ENCODE peak calls at places on chromosomes 5 and 9, in ten cellular contexts. J, A, Y, W, P, H, D, M, N and Z are unnamed samples.

GRCh38 chr9:133478851-133479711 is at the start of gene SLC2A6:
- DNase-seq in J (peak), A (peak), Y (peak), W (peak), P (peak), H (peak), D (peak), M (peak), N (peak), Z (peak)

GRCh38 chr5:179495906-179496455 is 54.4 kb upstream of the RUFY1 start:
- DNase-seq in J (no peak), A (no peak), Y (no peak), W (no peak), P (no peak), H (no peak), D (no peak), M (no peak), N (no peak), Z (no peak)

GRCh38 chr9:124016152-124017063 is 4.8 kb downstream of the LHX2 start:
- DNase-seq in J (no peak), A (no peak), Y (no peak), W (no peak), P (no peak), H (no peak), D (no peak), M (no peak), N (no peak), Z (no peak)

GRCh38 chr9:137358126-137358525 is 56.1 kb upstream of the NRARP start:
- DNase-seq in J (no peak), A (no peak), Y (no peak), W (no peak), P (no peak), H (no peak), D (no peak), M (no peak), N (no peak), Z (no peak)

GRCh38 chr9:92715488-92716231 is 45.7 kb upstream of the IPPK start:
- DNase-seq in J (peak), A (peak), Y (no peak), W (no peak), P (no peak), H (no peak), D (no peak), M (no peak), N (no peak), Z (no peak)

GRCh38 chr9:101727621-101728524 is 10.6 kb downstream of the GRIN3A start:
- DNase-seq in J (peak), A (no peak), Y (no peak), W (no peak), P (peak), H (no peak), D (no peak), M (no peak), N (peak), Z (peak)

GRCh38 chr5:74640450-74641013 is at the start of gene ENC1:
- DNase-seq in J (peak), A (peak), Y (peak), W (peak), P (peak), H (peak), D (peak), M (peak), N (peak), Z (peak)

GRCh38 chr9:126635661-126636439 is 22.1 kb downstream of the LMX1B start:
- DNase-seq in J (no peak), A (no peak), Y (no peak), W (no peak), P (no peak), H (no peak), D (no peak), M (no peak), N (no peak), Z (no peak)

GRCh38 chr5:42495908-42496307 is 72.7 kb downstream of the GHR start:
- DNase-seq in J (no peak), A (no peak), Y (no peak), W (no peak), P (no peak), H (peak), D (no peak), M (peak), N (no peak), Z (no peak)

GRCh38 chr5:50711280-50711679 is 44.8 kb downstream of the PARP8 start:
- DNase-seq in J (peak), A (no peak), Y (peak), W (no peak), P (peak), H (no peak), D (no peak), M (no peak), N (no peak), Z (peak)

GRCh38 chr5:95822038-95822407 is 503 bp downstream of the GLRX start:
- DNase-seq in J (peak), A (peak), Y (no peak), W (no peak), P (peak), H (peak), D (no peak), M (no peak), N (no peak), Z (peak)

GRCh38 chr9:20335668-20336332 is 286.5 kb downstream of the MLLT3 start:
- DNase-seq in J (no peak), A (no peak), Y (no peak), W (no peak), P (no peak), H (no peak), D (no peak), M (no peak), N (no peak), Z (no peak)

GRCh38 chr9:71285191-71285656 is 163.8 kb upstream of the TRPM3 start:
- DNase-seq in J (peak), A (no peak), Y (peak), W (peak), P (peak), H (peak), D (no peak), M (peak), N (peak), Z (peak)

GRCh38 chr5:32507738-32508434 is 63.3 kb upstream of the ZFR start:
- DNase-seq in J (no peak), A (no peak), Y (peak), W (no peak), P (peak), H (peak), D (no peak), M (peak), N (no peak), Z (peak)

GRCh38 chr5:138981606-138982005 is 106.5 kb upstream of the LRRTM2 start:
- DNase-seq in J (no peak), A (no peak), Y (peak), W (no peak), P (no peak), H (no peak), D (no peak), M (no peak), N (no peak), Z (no peak)

GRCh38 chr5:179768326-179769085 is 25.3 kb upstream of the LTC4S start:
- DNase-seq in J (no peak), A (no peak), Y (no peak), W (no peak), P (no peak), H (no peak), D (no peak), M (no peak), N (no peak), Z (no peak)

GRCh38 chr9:122402403-122403268 is 31.8 kb downstream of the PTGS1 start:
- DNase-seq in J (peak), A (no peak), Y (peak), W (no peak), P (peak), H (peak), D (no peak), M (peak), N (no peak), Z (peak)

GRCh38 chr9:129253820-129254381 is 75.8 kb upstream of the IER5L start:
- DNase-seq in J (no peak), A (peak), Y (no peak), W (no peak), P (no peak), H (no peak), D (peak), M (no peak), N (no peak), Z (no peak)

GRCh38 chr5:36177715-36178556 is 26.0 kb downstream of the SKP2 start:
- DNase-seq in J (peak), A (no peak), Y (peak), W (no peak), P (peak), H (no peak), D (no peak), M (peak), N (no peak), Z (peak)

GRCh38 chr5:11724947-11725346 is 179.3 kb downstream of the CTNND2 start:
- DNase-seq in J (no peak), A (no peak), Y (no peak), W (no peak), P (no peak), H (no peak), D (no peak), M (no peak), N (no peak), Z (no peak)

GRCh38 chr5:141880961-141881801 is 3.0 kb upstream of the PCDH1 start:
- DNase-seq in J (no peak), A (peak), Y (peak), W (no peak), P (no peak), H (no peak), D (no peak), M (no peak), N (no peak), Z (no peak)

GRCh38 chr5:179273074-179273435 is 72.2 kb downstream of the ADAMTS2 start:
- DNase-seq in J (no peak), A (no peak), Y (no peak), W (no peak), P (no peak), H (no peak), D (no peak), M (no peak), N (no peak), Z (no peak)

GRCh38 chr5:67156976-67157583 is 39.5 kb downstream of the CD180 start:
- DNase-seq in J (peak), A (no peak), Y (no peak), W (no peak), P (peak), H (no peak), D (no peak), M (no peak), N (no peak), Z (peak)

GRCh38 chr9:109968702-109969450 is 188.9 kb downstream of the PALM2AKAP2 start:
- DNase-seq in J (peak), A (no peak), Y (no peak), W (no peak), P (peak), H (no peak), D (no peak), M (no peak), N (no peak), Z (peak)

GRCh38 chr5:135399838-135400542 is 959 bp upstream of the MACROH2A1 start:
- DNase-seq in J (no peak), A (no peak), Y (no peak), W (no peak), P (no peak), H (no peak), D (no peak), M (no peak), N (no peak), Z (no peak)

GRCh38 chr5:141149812-141150211 is at the start of gene PCDHB6:
- DNase-seq in J (no peak), A (no peak), Y (peak), W (no peak), P (peak), H (no peak), D (no peak), M (no peak), N (no peak), Z (peak)

GRCh38 chr9:130418776-130419175 is 26.0 kb upstream of the ASS1 start:
- DNase-seq in J (no peak), A (no peak), Y (no peak), W (no peak), P (no peak), H (no peak), D (no peak), M (no peak), N (no peak), Z (no peak)

GRCh38 chr5:14231888-14232287 is 88.7 kb downstream of the TRIO start:
- DNase-seq in J (no peak), A (no peak), Y (no peak), W (no peak), P (no peak), H (no peak), D (no peak), M (no peak), N (no peak), Z (no peak)

GRCh38 chr5:51518607-51519006 is 135.4 kb downstream of the ISL1 start:
- DNase-seq in J (no peak), A (no peak), Y (no peak), W (no peak), P (no peak), H (no peak), D (no peak), M (no peak), N (no peak), Z (no peak)

GRCh38 chr5:85927632-85928031 is 690.1 kb upstream of the COX7C start:
- DNase-seq in J (no peak), A (no peak), Y (no peak), W (no peak), P (no peak), H (no peak), D (no peak), M (no peak), N (no peak), Z (no peak)

GRCh38 chr9:79583957-79584654 is 12.3 kb downstream of the TLE4 start:
- DNase-seq in J (no peak), A (peak), Y (no peak), W (peak), P (no peak), H (no peak), D (no peak), M (no peak), N (no peak), Z (no peak)

GRCh38 chr5:136159457-136159856 is 26.8 kb downstream of the SMAD5 start:
- DNase-seq in J (no peak), A (no peak), Y (peak), W (no peak), P (no peak), H (no peak), D (no peak), M (no peak), N (no peak), Z (no peak)

GRCh38 chr5:32805966-32806626 is 95.0 kb downstream of the NPR3 start:
- DNase-seq in J (no peak), A (no peak), Y (peak), W (no peak), P (peak), H (peak), D (no peak), M (peak), N (no peak), Z (peak)

GRCh38 chr9:89606567-89607311 is 1.9 kb downstream of the GADD45G start:
- DNase-seq in J (peak), A (peak), Y (peak), W (peak), P (peak), H (no peak), D (no peak), M (no peak), N (peak), Z (peak)

GRCh38 chr5:19676895-19677294 is 311.1 kb downstream of the CDH18 start:
- DNase-seq in J (no peak), A (no peak), Y (no peak), W (no peak), P (peak), H (no peak), D (no peak), M (peak), N (no peak), Z (peak)

GRCh38 chr5:116947691-116948528 is 373.3 kb upstream of the SEMA6A start:
- DNase-seq in J (peak), A (peak), Y (no peak), W (peak), P (peak), H (no peak), D (no peak), M (no peak), N (peak), Z (peak)

GRCh38 chr9:27457445-27457844 is 66.6 kb upstream of the IFNK start:
- DNase-seq in J (no peak), A (peak), Y (no peak), W (no peak), P (no peak), H (no peak), D (no peak), M (no peak), N (no peak), Z (no peak)

GRCh38 chr9:34518896-34519295 is 3.9 kb downstream of the ENHO start:
- DNase-seq in J (no peak), A (no peak), Y (no peak), W (no peak), P (no peak), H (no peak), D (no peak), M (no peak), N (no peak), Z (no peak)

GRCh38 chr5:31682847-31683246 is 43.9 kb downstream of the PDZD2 start:
- DNase-seq in J (no peak), A (no peak), Y (no peak), W (no peak), P (no peak), H (no peak), D (no peak), M (no peak), N (no peak), Z (no peak)